ENCODE peak calls at places on chromosomes 5 and 9, in ten cellular contexts. One of them, this sample, is unnamed.

GRCh38 chr9:94919376-94920098 is 193.0 kb downstream of the AOPEP start:
- DNase-seq in dorsolateral prefrontal cortex: no peak
- DNase-seq in Karpas-422: no peak
- DNase-seq in H9: no peak
- DNase-seq in A549: no peak
- DNase-seq in hepatocyte: peak
- DNase-seq in cardiac muscle cell: peak
- DNase-seq in fibroblast of lung: peak
- DNase-seq in heart left ventricle: no peak
- DNase-seq in upper lobe of right lung: peak
- DNase-seq in this sample: no peak

GRCh38 chr5:140261403-140262171 is 41.3 kb downstream of the PFDN1 start:
- DNase-seq in dorsolateral prefrontal cortex: peak
- DNase-seq in Karpas-422: no peak
- DNase-seq in H9: no peak
- DNase-seq in A549: peak
- DNase-seq in hepatocyte: peak
- DNase-seq in cardiac muscle cell: peak
- DNase-seq in fibroblast of lung: peak
- DNase-seq in heart left ventricle: no peak
- DNase-seq in upper lobe of right lung: peak
- DNase-seq in this sample: peak

GRCh38 chr9:121399126-121399882 is 29.3 kb upstream of the STOM start:
- DNase-seq in dorsolateral prefrontal cortex: no peak
- DNase-seq in Karpas-422: no peak
- DNase-seq in H9: no peak
- DNase-seq in A549: no peak
- DNase-seq in hepatocyte: no peak
- DNase-seq in cardiac muscle cell: no peak
- DNase-seq in fibroblast of lung: no peak
- DNase-seq in heart left ventricle: no peak
- DNase-seq in upper lobe of right lung: no peak
- DNase-seq in this sample: no peak

GRCh38 chr9:72459308-72459707 is 62.1 kb upstream of the TMC1 start:
- DNase-seq in dorsolateral prefrontal cortex: no peak
- DNase-seq in Karpas-422: no peak
- DNase-seq in H9: no peak
- DNase-seq in A549: no peak
- DNase-seq in hepatocyte: no peak
- DNase-seq in cardiac muscle cell: no peak
- DNase-seq in fibroblast of lung: no peak
- DNase-seq in heart left ventricle: no peak
- DNase-seq in upper lobe of right lung: no peak
- DNase-seq in this sample: no peak

GRCh38 chr9:98887918-98888510 is 55.7 kb upstream of the COL15A1 start:
- DNase-seq in dorsolateral prefrontal cortex: no peak
- DNase-seq in Karpas-422: no peak
- DNase-seq in H9: no peak
- DNase-seq in A549: no peak
- DNase-seq in hepatocyte: peak
- DNase-seq in cardiac muscle cell: peak
- DNase-seq in fibroblast of lung: no peak
- DNase-seq in heart left ventricle: no peak
- DNase-seq in upper lobe of right lung: no peak
- DNase-seq in this sample: no peak

GRCh38 chr5:146762830-146763229 is 115.7 kb downstream of the PPP2R2B start:
- DNase-seq in dorsolateral prefrontal cortex: no peak
- DNase-seq in Karpas-422: no peak
- DNase-seq in H9: no peak
- DNase-seq in A549: no peak
- DNase-seq in hepatocyte: no peak
- DNase-seq in cardiac muscle cell: no peak
- DNase-seq in fibroblast of lung: no peak
- DNase-seq in heart left ventricle: no peak
- DNase-seq in upper lobe of right lung: no peak
- DNase-seq in this sample: no peak

GRCh38 chr5:112240011-112240410 is 179.1 kb downstream of the EPB41L4A start:
- DNase-seq in dorsolateral prefrontal cortex: no peak
- DNase-seq in Karpas-422: no peak
- DNase-seq in H9: no peak
- DNase-seq in A549: peak
- DNase-seq in hepatocyte: peak
- DNase-seq in cardiac muscle cell: no peak
- DNase-seq in fibroblast of lung: peak
- DNase-seq in heart left ventricle: no peak
- DNase-seq in upper lobe of right lung: no peak
- DNase-seq in this sample: no peak

GRCh38 chr5:963310-963672 is 45.3 kb upstream of the NKD2 start:
- DNase-seq in dorsolateral prefrontal cortex: no peak
- DNase-seq in Karpas-422: no peak
- DNase-seq in H9: no peak
- DNase-seq in A549: no peak
- DNase-seq in hepatocyte: no peak
- DNase-seq in cardiac muscle cell: no peak
- DNase-seq in fibroblast of lung: no peak
- DNase-seq in heart left ventricle: no peak
- DNase-seq in upper lobe of right lung: no peak
- DNase-seq in this sample: no peak

GRCh38 chr5:76765249-76765648 is 49.3 kb downstream of the F2R start:
- DNase-seq in dorsolateral prefrontal cortex: no peak
- DNase-seq in Karpas-422: no peak
- DNase-seq in H9: no peak
- DNase-seq in A549: no peak
- DNase-seq in hepatocyte: no peak
- DNase-seq in cardiac muscle cell: no peak
- DNase-seq in fibroblast of lung: peak
- DNase-seq in heart left ventricle: no peak
- DNase-seq in upper lobe of right lung: no peak
- DNase-seq in this sample: no peak

GRCh38 chr5:151150484-151151262 is 6.9 kb downstream of the ANXA6 start:
- DNase-seq in dorsolateral prefrontal cortex: no peak
- DNase-seq in Karpas-422: peak
- DNase-seq in H9: no peak
- DNase-seq in A549: no peak
- DNase-seq in hepatocyte: peak
- DNase-seq in cardiac muscle cell: peak
- DNase-seq in fibroblast of lung: peak
- DNase-seq in heart left ventricle: no peak
- DNase-seq in upper lobe of right lung: no peak
- DNase-seq in this sample: no peak

GRCh38 chr9:25636026-25636425 is 42.2 kb downstream of the TUSC1 start:
- DNase-seq in dorsolateral prefrontal cortex: no peak
- DNase-seq in Karpas-422: no peak
- DNase-seq in H9: no peak
- DNase-seq in A549: no peak
- DNase-seq in hepatocyte: no peak
- DNase-seq in cardiac muscle cell: no peak
- DNase-seq in fibroblast of lung: no peak
- DNase-seq in heart left ventricle: no peak
- DNase-seq in upper lobe of right lung: no peak
- DNase-seq in this sample: no peak

GRCh38 chr9:121566401-121567141 is 66.9 kb upstream of the GGTA1 start:
- DNase-seq in dorsolateral prefrontal cortex: peak
- DNase-seq in Karpas-422: no peak
- DNase-seq in H9: no peak
- DNase-seq in A549: no peak
- DNase-seq in hepatocyte: no peak
- DNase-seq in cardiac muscle cell: peak
- DNase-seq in fibroblast of lung: peak
- DNase-seq in heart left ventricle: peak
- DNase-seq in upper lobe of right lung: no peak
- DNase-seq in this sample: no peak

GRCh38 chr5:82421119-82421518 is 143.0 kb upstream of the RPS23 start:
- DNase-seq in dorsolateral prefrontal cortex: no peak
- DNase-seq in Karpas-422: no peak
- DNase-seq in H9: no peak
- DNase-seq in A549: peak
- DNase-seq in hepatocyte: no peak
- DNase-seq in cardiac muscle cell: peak
- DNase-seq in fibroblast of lung: peak
- DNase-seq in heart left ventricle: no peak
- DNase-seq in upper lobe of right lung: no peak
- DNase-seq in this sample: no peak

GRCh38 chr9:35487066-35487465 is 2.8 kb upstream of the RUSC2 start:
- DNase-seq in dorsolateral prefrontal cortex: no peak
- DNase-seq in Karpas-422: no peak
- DNase-seq in H9: no peak
- DNase-seq in A549: no peak
- DNase-seq in hepatocyte: no peak
- DNase-seq in cardiac muscle cell: no peak
- DNase-seq in fibroblast of lung: no peak
- DNase-seq in heart left ventricle: no peak
- DNase-seq in upper lobe of right lung: no peak
- DNase-seq in this sample: no peak
- H3K27ac ChIP-seq in dorsolateral prefrontal cortex: no peak
- H3K27ac ChIP-seq in Karpas-422: no peak
- H3K27ac ChIP-seq in H9: no peak
- H3K27ac ChIP-seq in A549: peak
- H3K27ac ChIP-seq in hepatocyte: no peak
- H3K27ac ChIP-seq in cardiac muscle cell: no peak
- H3K27ac ChIP-seq in fibroblast of lung: no peak
- H3K27ac ChIP-seq in heart left ventricle: no peak
- H3K27ac ChIP-seq in upper lobe of right lung: no peak
- H3K27ac ChIP-seq in this sample: no peak

GRCh38 chr5:133977161-133977787 is 8.8 kb upstream of the C5orf15 start:
- DNase-seq in dorsolateral prefrontal cortex: no peak
- DNase-seq in Karpas-422: no peak
- DNase-seq in H9: no peak
- DNase-seq in A549: no peak
- DNase-seq in hepatocyte: no peak
- DNase-seq in cardiac muscle cell: no peak
- DNase-seq in fibroblast of lung: no peak
- DNase-seq in heart left ventricle: no peak
- DNase-seq in upper lobe of right lung: no peak
- DNase-seq in this sample: no peak
- H3K27ac ChIP-seq in dorsolateral prefrontal cortex: no peak
- H3K27ac ChIP-seq in Karpas-422: no peak
- H3K27ac ChIP-seq in H9: no peak
- H3K27ac ChIP-seq in A549: peak
- H3K27ac ChIP-seq in hepatocyte: peak
- H3K27ac ChIP-seq in cardiac muscle cell: peak
- H3K27ac ChIP-seq in fibroblast of lung: peak
- H3K27ac ChIP-seq in heart left ventricle: no peak
- H3K27ac ChIP-seq in upper lobe of right lung: no peak
- H3K27ac ChIP-seq in this sample: no peak

GRCh38 chr5:32586251-32586642 is 890 bp downstream of the SUB1 start:
- DNase-seq in dorsolateral prefrontal cortex: no peak
- DNase-seq in Karpas-422: no peak
- DNase-seq in H9: no peak
- DNase-seq in A549: no peak
- DNase-seq in hepatocyte: no peak
- DNase-seq in cardiac muscle cell: no peak
- DNase-seq in fibroblast of lung: no peak
- DNase-seq in heart left ventricle: no peak
- DNase-seq in upper lobe of right lung: no peak
- DNase-seq in this sample: no peak

GRCh38 chr5:32589431-32589830 is 4.1 kb downstream of the SUB1 start:
- DNase-seq in dorsolateral prefrontal cortex: no peak
- DNase-seq in Karpas-422: peak
- DNase-seq in H9: no peak
- DNase-seq in A549: no peak
- DNase-seq in hepatocyte: no peak
- DNase-seq in cardiac muscle cell: no peak
- DNase-seq in fibroblast of lung: no peak
- DNase-seq in heart left ventricle: no peak
- DNase-seq in upper lobe of right lung: no peak
- DNase-seq in this sample: no peak

GRCh38 chr5:32585446-32586250 is at the start of gene SUB1:
- DNase-seq in dorsolateral prefrontal cortex: peak
- DNase-seq in Karpas-422: peak
- DNase-seq in H9: peak
- DNase-seq in A549: peak
- DNase-seq in hepatocyte: peak
- DNase-seq in cardiac muscle cell: peak
- DNase-seq in fibroblast of lung: peak
- DNase-seq in heart left ventricle: peak
- DNase-seq in upper lobe of right lung: peak
- DNase-seq in this sample: peak

GRCh38 chr5:32585122-32585445 is 273 bp upstream of the SUB1 start:
- DNase-seq in dorsolateral prefrontal cortex: no peak
- DNase-seq in Karpas-422: no peak
- DNase-seq in H9: no peak
- DNase-seq in A549: no peak
- DNase-seq in hepatocyte: no peak
- DNase-seq in cardiac muscle cell: no peak
- DNase-seq in fibroblast of lung: no peak
- DNase-seq in heart left ventricle: no peak
- DNase-seq in upper lobe of right lung: no peak
- DNase-seq in this sample: no peak

GRCh38 chr5:32587067-32587551 is 1.8 kb downstream of the SUB1 start:
- DNase-seq in dorsolateral prefrontal cortex: no peak
- DNase-seq in Karpas-422: no peak
- DNase-seq in H9: no peak
- DNase-seq in A549: no peak
- DNase-seq in hepatocyte: no peak
- DNase-seq in cardiac muscle cell: no peak
- DNase-seq in fibroblast of lung: no peak
- DNase-seq in heart left ventricle: no peak
- DNase-seq in upper lobe of right lung: no peak
- DNase-seq in this sample: no peak
- H3K27ac ChIP-seq in dorsolateral prefrontal cortex: peak
- H3K27ac ChIP-seq in Karpas-422: no peak
- H3K27ac ChIP-seq in H9: no peak
- H3K27ac ChIP-seq in A549: no peak
- H3K27ac ChIP-seq in hepatocyte: no peak
- H3K27ac ChIP-seq in cardiac muscle cell: no peak
- H3K27ac ChIP-seq in fibroblast of lung: no peak
- H3K27ac ChIP-seq in heart left ventricle: no peak
- H3K27ac ChIP-seq in upper lobe of right lung: no peak
- H3K27ac ChIP-seq in this sample: peak

GRCh38 chr9:27569406-27569805 is 3.9 kb downstream of the C9orf72 start:
- DNase-seq in dorsolateral prefrontal cortex: no peak
- DNase-seq in Karpas-422: no peak
- DNase-seq in H9: no peak
- DNase-seq in A549: no peak
- DNase-seq in hepatocyte: peak
- DNase-seq in cardiac muscle cell: no peak
- DNase-seq in fibroblast of lung: no peak
- DNase-seq in heart left ventricle: no peak
- DNase-seq in upper lobe of right lung: no peak
- DNase-seq in this sample: no peak

GRCh38 chr9:27564031-27564430 is 9.2 kb downstream of the C9orf72 start:
- DNase-seq in dorsolateral prefrontal cortex: no peak
- DNase-seq in Karpas-422: peak
- DNase-seq in H9: no peak
- DNase-seq in A549: no peak
- DNase-seq in hepatocyte: no peak
- DNase-seq in cardiac muscle cell: no peak
- DNase-seq in fibroblast of lung: no peak
- DNase-seq in heart left ventricle: no peak
- DNase-seq in upper lobe of right lung: no peak
- DNase-seq in this sample: no peak

GRCh38 chr9:27564685-27565084 is 8.6 kb downstream of the C9orf72 start:
- DNase-seq in dorsolateral prefrontal cortex: no peak
- DNase-seq in Karpas-422: no peak
- DNase-seq in H9: no peak
- DNase-seq in A549: no peak
- DNase-seq in hepatocyte: no peak
- DNase-seq in cardiac muscle cell: no peak
- DNase-seq in fibroblast of lung: no peak
- DNase-seq in heart left ventricle: no peak
- DNase-seq in upper lobe of right lung: no peak
- DNase-seq in this sample: no peak

GRCh38 chr9:27565669-27566068 is 7.6 kb downstream of the C9orf72 start:
- DNase-seq in dorsolateral prefrontal cortex: no peak
- DNase-seq in Karpas-422: no peak
- DNase-seq in H9: no peak
- DNase-seq in A549: no peak
- DNase-seq in hepatocyte: no peak
- DNase-seq in cardiac muscle cell: no peak
- DNase-seq in fibroblast of lung: no peak
- DNase-seq in heart left ventricle: no peak
- DNase-seq in upper lobe of right lung: no peak
- DNase-seq in this sample: no peak

GRCh38 chr9:27566118-27566517 is 7.2 kb downstream of the C9orf72 start:
- DNase-seq in dorsolateral prefrontal cortex: no peak
- DNase-seq in Karpas-422: no peak
- DNase-seq in H9: no peak
- DNase-seq in A549: no peak
- DNase-seq in hepatocyte: no peak
- DNase-seq in cardiac muscle cell: peak
- DNase-seq in fibroblast of lung: peak
- DNase-seq in heart left ventricle: no peak
- DNase-seq in upper lobe of right lung: no peak
- DNase-seq in this sample: no peak
- H3K27ac ChIP-seq in dorsolateral prefrontal cortex: no peak
- H3K27ac ChIP-seq in Karpas-422: peak
- H3K27ac ChIP-seq in H9: no peak
- H3K27ac ChIP-seq in A549: no peak
- H3K27ac ChIP-seq in hepatocyte: no peak
- H3K27ac ChIP-seq in cardiac muscle cell: no peak
- H3K27ac ChIP-seq in fibroblast of lung: no peak
- H3K27ac ChIP-seq in heart left ventricle: no peak
- H3K27ac ChIP-seq in upper lobe of right lung: no peak
- H3K27ac ChIP-seq in this sample: no peak

This sample was measured in caudate nucleus.